ENCODE peak calls at places on chromosome 9, in six cellular contexts. Q is NCI-H1436; C is AG10803; G is stimulated activated CD8-positive, alpha-beta memory T cell treated with anti-CD3 and anti-CD28 coated beads, Interleukin-15, amount 100 ng/mL, for 24 hours; T is cardiac fibroblast; Z is HTR-8/SVneo. F is an unnamed sample.
A peak's percentile ranks its signal among the peaks of the same experiment; 100 is the strongest.

GRCh38 chr9:104921067-104921741 is 6.8 kb downstream of the ABCA1 start:
- DNase-seq in Q (no peak), C (no peak), G (no peak), T (no peak), Z (no peak), F (no peak)

GRCh38 chr9:125985142-125985997 is 238.2 kb downstream of the PBX3 start:
- DNase-seq in Q (no peak), C (no peak), G (no peak), T (no peak), Z (no peak), F (no peak)

GRCh38 chr9:7328453-7328852 is 471.1 kb downstream of the DMAC1 start:
- DNase-seq in Q (no peak), C (no peak), G (no peak), T (no peak), Z (no peak), F (no peak)

GRCh38 chr9:109182940-109183798 is 16.1 kb upstream of the FRRS1L start:
- DNase-seq in Q (no peak), C (peak; percentile 25), G (no peak), T (peak; percentile 48), Z (peak; percentile 41), F (no peak)

GRCh38 chr9:90044263-90044662 is 439.5 kb downstream of the GADD45G start:
- DNase-seq in Q (peak; percentile 57), C (no peak), G (no peak), T (no peak), Z (no peak), F (no peak)

GRCh38 chr9:121887553-121888437 is 205.3 kb downstream of the TTLL11 start:
- DNase-seq in Q (no peak), C (no peak), G (no peak), T (no peak), Z (no peak), F (no peak)

GRCh38 chr9:90808890-90809685 is 7.5 kb downstream of the SYK start:
- DNase-seq in Q (no peak), C (no peak), G (no peak), T (no peak), Z (no peak), F (no peak)

GRCh38 chr9:128094166-128094949 is 26.3 kb downstream of the SLC25A25 start:
- DNase-seq in Q (peak; percentile 96), C (peak; percentile 97), G (peak; percentile 17), T (peak; percentile 99), Z (peak; percentile 86), F (peak; percentile 73)

GRCh38 chr9:21709464-21710058 is 92.9 kb upstream of the MTAP start:
- DNase-seq in Q (peak; percentile 36), C (peak; percentile 55), G (peak; percentile 33), T (peak; percentile 80), Z (peak; percentile 14), F (peak; percentile 42)

GRCh38 chr9:34253460-34253837 is 74.6 kb downstream of the UBAP1 start:
- DNase-seq in Q (no peak), C (peak; percentile 64), G (no peak), T (peak; percentile 72), Z (no peak), F (no peak)

GRCh38 chr9:132370592-132370991 is 15.8 kb upstream of the SETX start:
- DNase-seq in Q (no peak), C (no peak), G (no peak), T (no peak), Z (no peak), F (no peak)

GRCh38 chr9:4771788-4772187 is 21.0 kb upstream of the RCL1 start:
- DNase-seq in Q (no peak), C (no peak), G (no peak), T (no peak), Z (no peak), F (no peak)

GRCh38 chr9:93064392-93065124 is 6.1 kb downstream of the SUSD3 start:
- DNase-seq in Q (no peak), C (no peak), G (peak; percentile 60), T (no peak), Z (no peak), F (peak; percentile 91)

GRCh38 chr9:127336708-127337352 is 60.1 kb upstream of the SLC2A8 start:
- DNase-seq in Q (no peak), C (peak; percentile 95), G (no peak), T (peak; percentile 98), Z (peak; percentile 56), F (no peak)

GRCh38 chr9:136117291-136118060 is 1.2 kb downstream of the TMEM250 start:
- DNase-seq in Q (no peak), C (peak; percentile 19), G (no peak), T (peak; percentile 12), Z (no peak), F (no peak)